ENCODE peak calls at places on chromosomes 13 and 19, in nine cellular contexts. R is substantia nigra, H is GM23338, N is heart right ventricle, A is epithelial cell of prostate, J is heart left ventricle, L is hepatocyte, K is lung, W is AG04450. P is an unnamed sample.

GRCh38 chr19:49468746-49469447 is 5.1 kb upstream of the FLT3LG start:
- DNase-seq in R (no peak), H (peak), N (peak), A (peak), J (peak), L (peak), K (peak), W (no peak), P (no peak)

GRCh38 chr13:101429733-101430132 is 13.4 kb upstream of the NALCN start:
- DNase-seq in R (no peak), H (no peak), N (no peak), A (no peak), J (no peak), L (no peak), K (no peak), W (no peak), P (no peak)

GRCh38 chr13:93723316-93723715 is 496.7 kb downstream of the GPC6 start:
- DNase-seq in R (no peak), H (no peak), N (no peak), A (no peak), J (no peak), L (no peak), K (no peak), W (no peak), P (no peak)

GRCh38 chr13:21413013-21413412 is 46.1 kb downstream of the ZDHHC20 start:
- DNase-seq in R (no peak), H (no peak), N (no peak), A (no peak), J (no peak), L (no peak), K (no peak), W (no peak), P (no peak)

GRCh38 chr13:37811441-37811840 is 58.1 kb downstream of the TRPC4 start:
- DNase-seq in R (no peak), H (no peak), N (no peak), A (no peak), J (no peak), L (no peak), K (no peak), W (no peak), P (no peak)

GRCh38 chr19:46678110-46678732 is 17.2 kb upstream of the DACT3 start:
- DNase-seq in R (no peak), H (peak), N (no peak), A (no peak), J (no peak), L (no peak), K (no peak), W (no peak), P (no peak)

GRCh38 chr13:44448373-44448772 is 74.7 kb downstream of the SERP2 start:
- DNase-seq in R (no peak), H (no peak), N (no peak), A (no peak), J (no peak), L (no peak), K (no peak), W (no peak), P (no peak)

GRCh38 chr13:92573467-92574057 is 653.0 kb upstream of the GPC6 start:
- DNase-seq in R (no peak), H (peak), N (no peak), A (no peak), J (no peak), L (peak), K (no peak), W (no peak), P (no peak)

GRCh38 chr13:20713014-20713376 is 9.5 kb downstream of the IL17D start:
- DNase-seq in R (no peak), H (peak), N (no peak), A (no peak), J (no peak), L (no peak), K (no peak), W (no peak), P (no peak)

GRCh38 chr13:26664942-26665341 is 95.6 kb downstream of the GPR12 start:
- DNase-seq in R (no peak), H (no peak), N (no peak), A (no peak), J (no peak), L (no peak), K (no peak), W (no peak), P (no peak)

GRCh38 chr19:33297401-33298145 is 4.8 kb downstream of the CEBPA start:
- DNase-seq in R (no peak), H (no peak), N (no peak), A (no peak), J (no peak), L (peak), K (no peak), W (no peak), P (no peak)

GRCh38 chr19:3176715-3177501 is 1.7 kb upstream of the S1PR4 start:
- DNase-seq in R (no peak), H (no peak), N (no peak), A (peak), J (no peak), L (peak), K (peak), W (no peak), P (no peak)

GRCh38 chr13:99124695-99125334 is 75.8 kb upstream of the UBAC2 start:
- DNase-seq in R (no peak), H (no peak), N (no peak), A (peak), J (no peak), L (no peak), K (no peak), W (no peak), P (no peak)

GRCh38 chr19:11196406-11197287 is 698 bp downstream of the KANK2 start:
- DNase-seq in R (no peak), H (peak), N (peak), A (no peak), J (peak), L (peak), K (peak), W (no peak), P (no peak)

GRCh38 chr19:50003810-50004419 is 21.3 kb downstream of the VRK3 start:
- DNase-seq in R (no peak), H (no peak), N (peak), A (peak), J (no peak), L (peak), K (peak), W (peak), P (no peak)

GRCh38 chr19:12639901-12640613 is 26.5 kb downstream of the MAN2B1 start:
- DNase-seq in R (peak), H (peak), N (peak), A (peak), J (peak), L (peak), K (peak), W (peak), P (peak)

GRCh38 chr13:110266983-110267382 is 40.0 kb downstream of the COL4A1 start:
- DNase-seq in R (no peak), H (peak), N (no peak), A (no peak), J (no peak), L (no peak), K (no peak), W (no peak), P (no peak)

GRCh38 chr19:3154957-3155736 is 19.3 kb downstream of the GNA15 start:
- DNase-seq in R (no peak), H (no peak), N (peak), A (peak), J (peak), L (no peak), K (peak), W (peak), P (no peak)

GRCh38 chr13:112849500-112849899 is 119.5 kb upstream of the MCF2L start:
- DNase-seq in R (no peak), H (no peak), N (no peak), A (no peak), J (no peak), L (no peak), K (peak), W (no peak), P (no peak)

GRCh38 chr19:40397568-40397906 is 7.6 kb upstream of the HIPK4 start:
- DNase-seq in R (no peak), H (no peak), N (no peak), A (no peak), J (no peak), L (no peak), K (no peak), W (no peak), P (no peak)

GRCh38 chr19:16649734-16650133 is 10.2 kb downstream of the SMIM7 start:
- DNase-seq in R (no peak), H (no peak), N (no peak), A (no peak), J (no peak), L (no peak), K (no peak), W (no peak), P (no peak)

GRCh38 chr19:35320285-35320706 is 8.7 kb upstream of the CD22 start:
- DNase-seq in R (no peak), H (no peak), N (no peak), A (no peak), J (no peak), L (no peak), K (no peak), W (no peak), P (no peak)

GRCh38 chr13:112724788-112725345 is 35.0 kb downstream of the ATP11A start:
- DNase-seq in R (no peak), H (no peak), N (no peak), A (no peak), J (no peak), L (no peak), K (no peak), W (no peak), P (no peak)

GRCh38 chr13:85497652-85498051 is 301.6 kb downstream of the SLITRK6 start:
- DNase-seq in R (no peak), H (no peak), N (no peak), A (peak), J (no peak), L (no peak), K (no peak), W (peak), P (no peak)

GRCh38 chr13:27792393-27793218 is at the start of gene GSX1:
- DNase-seq in R (peak), H (peak), N (peak), A (peak), J (peak), L (peak), K (peak), W (no peak), P (peak)

GRCh38 chr13:112733661-112734379 is 44.0 kb downstream of the ATP11A start:
- DNase-seq in R (no peak), H (peak), N (no peak), A (no peak), J (no peak), L (no peak), K (no peak), W (no peak), P (no peak)

GRCh38 chr19:10113964-10114650 is 2.6 kb downstream of the P2RY11 start:
- DNase-seq in R (no peak), H (peak), N (no peak), A (no peak), J (no peak), L (no peak), K (no peak), W (no peak), P (no peak)

GRCh38 chr19:54431255-54431838 is 16.1 kb downstream of the TTYH1 start:
- DNase-seq in R (no peak), H (no peak), N (no peak), A (peak), J (no peak), L (no peak), K (peak), W (no peak), P (no peak)

GRCh38 chr13:108917581-108917980 is 288.2 kb downstream of the MYO16 start:
- DNase-seq in R (no peak), H (no peak), N (no peak), A (no peak), J (no peak), L (no peak), K (no peak), W (no peak), P (no peak)

GRCh38 chr13:110107568-110108347 is 199.2 kb downstream of the COL4A1 start:
- DNase-seq in R (no peak), H (peak), N (no peak), A (no peak), J (peak), L (no peak), K (peak), W (no peak), P (no peak)

GRCh38 chr19:40523322-40524047 is 53.2 kb upstream of the SHKBP1 start:
- DNase-seq in R (no peak), H (peak), N (peak), A (no peak), J (no peak), L (peak), K (peak), W (no peak), P (peak)

GRCh38 chr13:113350938-113351335 is 13.0 kb downstream of the GRTP1 start:
- DNase-seq in R (no peak), H (no peak), N (no peak), A (no peak), J (no peak), L (no peak), K (no peak), W (no peak), P (no peak)

GRCh38 chr13:60629158-60629557 is 232.1 kb downstream of the TDRD3 start:
- DNase-seq in R (no peak), H (peak), N (no peak), A (no peak), J (no peak), L (no peak), K (no peak), W (no peak), P (no peak)

GRCh38 chr13:20902438-20903163 is at the start of gene XPO4:
- DNase-seq in R (peak), H (peak), N (peak), A (no peak), J (peak), L (peak), K (peak), W (peak), P (peak)

GRCh38 chr13:51070005-51070649 is 40.9 kb downstream of the C13orf42 start:
- DNase-seq in R (no peak), H (peak), N (peak), A (no peak), J (peak), L (peak), K (peak), W (peak), P (peak)

GRCh38 chr19:10718205-10719196 is 622 bp downstream of the DNM2 start:
- DNase-seq in R (no peak), H (peak), N (no peak), A (no peak), J (peak), L (peak), K (peak), W (no peak), P (no peak)

GRCh38 chr19:19445911-19446361 is 40.5 kb downstream of the GATAD2A start:
- DNase-seq in R (no peak), H (no peak), N (no peak), A (no peak), J (no peak), L (no peak), K (no peak), W (no peak), P (no peak)

GRCh38 chr19:49222011-49222410 is 64.4 kb downstream of the TRPM4 start:
- DNase-seq in R (no peak), H (no peak), N (no peak), A (no peak), J (no peak), L (no peak), K (no peak), W (no peak), P (no peak)

GRCh38 chr13:106570354-106570822 is 2.5 kb upstream of the ARGLU1 start:
- DNase-seq in R (peak), H (peak), N (no peak), A (peak), J (no peak), L (peak), K (peak), W (no peak), P (peak)

DNA sequence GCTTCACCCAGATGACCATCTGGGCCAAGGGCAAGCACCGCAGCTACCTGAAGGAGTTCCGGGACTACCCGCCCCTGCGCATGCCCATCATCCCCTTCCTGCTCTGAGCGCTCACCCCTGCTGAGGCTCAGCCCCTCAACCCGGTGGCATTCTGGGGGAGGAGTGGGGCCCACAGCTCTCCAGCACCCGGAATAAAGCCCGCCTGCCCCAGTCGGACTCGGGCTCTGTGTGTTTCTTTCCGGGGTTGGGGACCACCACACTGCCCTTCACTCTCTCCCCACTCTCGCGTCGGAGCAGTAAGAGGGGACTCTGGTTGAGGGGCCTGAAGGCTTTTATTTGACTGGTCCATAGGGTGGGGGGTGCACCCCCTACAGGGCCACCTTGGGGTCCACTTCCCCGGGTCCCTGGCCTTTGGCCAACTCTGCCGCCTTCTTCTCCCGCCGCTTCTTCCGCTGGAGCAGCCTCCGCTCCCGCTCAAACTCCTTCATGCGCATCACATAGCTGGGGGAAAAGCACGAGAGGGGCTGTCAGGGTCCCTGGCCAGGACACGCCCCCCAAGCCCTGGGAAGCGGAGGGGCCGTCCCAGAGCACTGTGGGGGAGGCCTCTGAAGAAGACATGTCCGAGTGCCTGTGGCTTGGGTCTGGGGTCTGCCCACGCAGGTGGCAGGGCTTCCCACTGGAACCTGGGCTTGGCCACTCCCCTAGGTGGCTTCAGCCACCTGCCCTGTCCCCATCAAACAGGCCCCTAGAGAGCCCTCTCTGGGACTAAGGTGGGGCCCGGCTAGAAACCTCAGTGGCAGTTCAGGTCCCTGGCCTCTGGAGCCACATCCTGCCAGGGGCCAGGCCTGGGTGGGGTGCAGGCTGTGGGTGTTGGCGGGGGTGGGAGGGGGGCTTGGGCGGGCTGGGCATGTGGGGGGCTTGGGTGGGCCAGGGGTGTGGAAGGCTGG is 5.8 kb downstream of the NDUFB7 start:
- DNase-seq in R (no peak), H (no peak), N (no peak), A (no peak), J (no peak), L (peak), K (no peak), W (no peak), P (no peak)
- H3K27ac ChIP-seq in R (no peak), H (no peak), N (no peak), A (no peak), J (no peak), L (no peak), K (no peak), W (no peak), P (no peak)

GRCh38 chr19:29612801-29613595 is 6.9 kb downstream of the POP4 start:
- DNase-seq in R (no peak), H (no peak), N (no peak), A (no peak), J (no peak), L (no peak), K (no peak), W (no peak), P (no peak)
- H3K27ac ChIP-seq in R (no peak), H (no peak), N (no peak), A (no peak), J (no peak), L (no peak), K (no peak), W (no peak), P (no peak)

GRCh38 chr19:1871630-1872029 is 8.3 kb upstream of the KLF16 start:
- DNase-seq in R (no peak), H (no peak), N (no peak), A (no peak), J (no peak), L (no peak), K (no peak), W (no peak), P (no peak)

GRCh38 chr19:1867359-1867724 is 4.0 kb upstream of the KLF16 start:
- DNase-seq in R (no peak), H (no peak), N (no peak), A (no peak), J (no peak), L (no peak), K (no peak), W (no peak), P (no peak)

GRCh38 chr19:1866693-1867358 is 3.4 kb upstream of the KLF16 start:
- DNase-seq in R (no peak), H (no peak), N (no peak), A (no peak), J (no peak), L (no peak), K (no peak), W (no peak), P (no peak)

GRCh38 chr19:1871140-1871597 is 7.8 kb upstream of the KLF16 start:
- DNase-seq in R (no peak), H (no peak), N (no peak), A (no peak), J (no peak), L (peak), K (no peak), W (no peak), P (no peak)

GRCh38 chr19:1868971-1869370 is 5.6 kb upstream of the KLF16 start:
- DNase-seq in R (no peak), H (no peak), N (no peak), A (no peak), J (no peak), L (no peak), K (no peak), W (no peak), P (no peak)
- H3K27ac ChIP-seq in R (no peak), H (no peak), N (no peak), A (no peak), J (no peak), L (no peak), K (no peak), W (no peak), P (no peak)

GRCh38 chr19:58480481-58480830 is 4.3 kb downstream of the ZNF446 start:
- DNase-seq in R (no peak), H (no peak), N (no peak), A (no peak), J (no peak), L (no peak), K (no peak), W (no peak), P (no peak)

GRCh38 chr19:58479303-58479702 is 3.2 kb downstream of the ZNF446 start:
- DNase-seq in R (no peak), H (no peak), N (no peak), A (no peak), J (no peak), L (no peak), K (no peak), W (no peak), P (no peak)

GRCh38 chr19:58482372-58482771 is 6.2 kb downstream of the ZNF446 start:
- DNase-seq in R (no peak), H (no peak), N (no peak), A (no peak), J (no peak), L (no peak), K (no peak), W (no peak), P (no peak)

GRCh38 chr19:58479736-58480480 is 3.8 kb downstream of the ZNF446 start:
- DNase-seq in R (no peak), H (no peak), N (no peak), A (no peak), J (no peak), L (no peak), K (no peak), W (no peak), P (no peak)

DNA sequence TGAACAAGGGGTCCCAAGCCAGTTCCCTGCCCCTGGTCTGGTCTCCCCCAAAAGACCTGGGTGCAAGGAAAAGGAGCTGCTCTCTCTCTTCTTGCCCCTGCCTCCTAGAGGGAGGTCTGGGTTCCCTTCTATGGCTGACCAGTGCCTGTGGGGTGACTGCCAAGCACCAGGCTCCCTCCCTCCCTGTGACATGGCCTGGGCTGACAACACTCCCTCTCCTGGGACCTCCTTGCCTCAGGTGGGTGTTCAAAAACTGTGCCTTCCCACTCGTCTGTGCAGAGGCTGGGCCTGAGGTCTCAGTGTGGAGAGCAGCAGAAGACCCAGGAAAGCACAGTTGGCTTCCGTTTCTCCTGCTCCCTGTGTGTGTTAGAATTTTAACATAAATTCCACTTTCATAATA is 4.7 kb downstream of the ZNF446 start:
- DNase-seq in R (no peak), H (no peak), N (no peak), A (no peak), J (no peak), L (no peak), K (no peak), W (no peak), P (no peak)
- H3K27ac ChIP-seq in R (no peak), H (no peak), N (no peak), A (no peak), J (no peak), L (no peak), K (no peak), W (no peak), P (no peak)